ENCODE peak calls at places on chromosomes 13 and 19, in four cellular contexts. M is SK-N-SH, D is GM12878, V is HepG2. I is an unnamed sample.

GRCh38 chr19:49210108-49210900 is 52.7 kb downstream of the TRPM4 start:
- DNase-seq in M (peak; percentile 69), D (no peak), V (no peak), I (peak; percentile 93)

GRCh38 chr19:49786432-49786831 is 19.6 kb downstream of the AP2A1 start:
- DNase-seq in M (no peak), D (no peak), V (no peak), I (peak; percentile 45)

GRCh38 chr19:46416077-46416709 is 2.8 kb upstream of the CCDC8 start:
- DNase-seq in M (peak; percentile 95), D (no peak), V (peak; percentile 59), I (peak; percentile 94)

GRCh38 chr13:33057019-33057785 is 41.0 kb downstream of the KL start:
- DNase-seq in M (peak; percentile 47), D (no peak), V (peak; percentile 29), I (no peak)

GRCh38 chr19:38734426-38735256 is 9.6 kb downstream of the CAPN12 start:
- DNase-seq in M (no peak), D (peak; percentile 25), V (no peak), I (no peak)

GRCh38 chr13:45833663-45834062 is 17.9 kb downstream of the SIAH3 start:
- DNase-seq in M (no peak), D (no peak), V (no peak), I (no peak)

GRCh38 chr19:18317998-18318800 is 4.7 kb downstream of the LSM4 start:
- DNase-seq in M (peak; percentile 85), D (no peak), V (peak; percentile 54), I (peak; percentile 51)

GRCh38 chr19:46384396-46384795 is 29.0 kb downstream of the CCDC8 start:
- DNase-seq in M (no peak), D (no peak), V (no peak), I (no peak)

GRCh38 chr19:14433454-14434156 is 499 bp downstream of the PKN1 start:
- DNase-seq in M (peak; percentile 59), D (no peak), V (no peak), I (no peak)

GRCh38 chr13:58437436-58437835 is 805.9 kb downstream of the PCDH17 start:
- DNase-seq in M (no peak), D (no peak), V (no peak), I (no peak)

GRCh38 chr19:47765522-47766358 is 12.8 kb upstream of the SELENOW start:
- DNase-seq in M (peak; percentile 77), D (no peak), V (peak; percentile 52), I (peak; percentile 60)

GRCh38 chr19:30692517-30692870 is 320.3 kb downstream of the ZNF536 start:
- DNase-seq in M (no peak), D (no peak), V (no peak), I (no peak)

GRCh38 chr13:114099918-114100445 is 32.4 kb downstream of the RASA3 start:
- DNase-seq in M (peak; percentile 59), D (no peak), V (peak; percentile 15), I (no peak)

GRCh38 chr13:80778302-80778701 is 437.4 kb upstream of the SPRY2 start:
- DNase-seq in M (no peak), D (no peak), V (no peak), I (no peak)

GRCh38 chr19:46955114-46955812 is 64.4 kb upstream of the NPAS1 start:
- DNase-seq in M (no peak), D (no peak), V (peak; percentile 27), I (peak; percentile 54)

GRCh38 chr13:63517376-63517775 is 2101.7 kb upstream of the PCDH20 start:
- DNase-seq in M (no peak), D (no peak), V (no peak), I (no peak)

GRCh38 chr19:56667311-56667870 is 4.2 kb downstream of the ZNF835 start:
- DNase-seq in M (no peak), D (no peak), V (no peak), I (no peak)

GRCh38 chr13:85313761-85314503 is 485.3 kb downstream of the SLITRK6 start:
- DNase-seq in M (peak; percentile 24), D (no peak), V (no peak), I (no peak)

GRCh38 chr19:29528350-29528945 is 2.7 kb downstream of the VSTM2B start:
- DNase-seq in M (peak; percentile 94), D (peak; percentile 3), V (peak; percentile 49), I (peak; percentile 77)

GRCh38 chr13:106507560-106508274 is 27.7 kb downstream of the EFNB2 start:
- DNase-seq in M (no peak), D (no peak), V (peak; percentile 1), I (no peak)

GRCh38 chr13:22793598-22794134 is 387.1 kb upstream of the SGCG start:
- DNase-seq in M (no peak), D (no peak), V (peak; percentile 99), I (no peak)

GRCh38 chr13:26920614-26921355 is 160.2 kb upstream of the GPR12 start:
- DNase-seq in M (no peak), D (no peak), V (no peak), I (no peak)

GRCh38 chr19:54041969-54042606 is 21.6 kb downstream of the VSTM1 start:
- DNase-seq in M (no peak), D (no peak), V (no peak), I (peak; percentile 1)

GRCh38 chr13:110478405-110479214 is 82.9 kb downstream of the RAB20 start:
- DNase-seq in M (no peak), D (no peak), V (no peak), I (no peak)

GRCh38 chr19:19866599-19867248 is 1.0 kb downstream of the ZNF253 start:
- DNase-seq in M (peak; percentile 52), D (peak; percentile 15), V (peak; percentile 58), I (peak; percentile 74)

GRCh38 chr19:36838784-36839324 is 667 bp upstream of the ZNF790 start:
- DNase-seq in M (no peak), D (no peak), V (no peak), I (no peak)

GRCh38 chr19:33227242-33227650 is 1.6 kb upstream of the SLC7A10 start:
- DNase-seq in M (no peak), D (no peak), V (peak; percentile 69), I (no peak)

GRCh38 chr19:8334458-8335342 is 8.4 kb downstream of the KANK3 start:
- DNase-seq in M (peak; percentile 86), D (no peak), V (peak; percentile 27), I (peak; percentile 73)

GRCh38 chr19:1237754-1238372 is at the start of gene CBARP:
- DNase-seq in M (peak; percentile 91), D (no peak), V (no peak), I (peak; percentile 79)

GRCh38 chr19:43618921-43619261 is 538 bp downstream of the ZNF428 start:
- DNase-seq in M (peak; percentile 82), D (peak; percentile 30), V (peak; percentile 79), I (peak; percentile 61)

GRCh38 chr19:11191273-11191755 is 6.0 kb downstream of the KANK2 start:
- DNase-seq in M (peak; percentile 71), D (no peak), V (no peak), I (peak; percentile 73)

GRCh38 chr13:46553521-46553885 is 533 bp downstream of the LRCH1 start:
- DNase-seq in M (peak; percentile 60), D (no peak), V (no peak), I (peak; percentile 45)

GRCh38 chr19:50475736-50476223 is 527 bp upstream of the EMC10 start:
- DNase-seq in M (no peak), D (no peak), V (no peak), I (no peak)

GRCh38 chr13:113922412-113923118 is 51.3 kb downstream of the C13orf46 start:
- DNase-seq in M (no peak), D (no peak), V (no peak), I (no peak)

GRCh38 chr13:102770435-102770834 is 3.2 kb downstream of the TEX30 start:
- DNase-seq in M (no peak), D (no peak), V (peak; percentile 87), I (no peak)

GRCh38 chr19:31529121-31529520 is 179.9 kb upstream of the TSHZ3 start:
- DNase-seq in M (no peak), D (no peak), V (no peak), I (no peak)

GRCh38 chr19:10461047-10461949 is 41.0 kb downstream of the PDE4A start:
- DNase-seq in M (peak; percentile 99), D (peak; percentile 60), V (peak; percentile 12), I (peak; percentile 96)

GRCh38 chr19:4343845-4344713 is 717 bp downstream of the MPND start:
- DNase-seq in M (no peak), D (no peak), V (no peak), I (peak; percentile 28)
- TF ChIP-seq REST in M (no peak), D (no peak), V (no peak), I (no peak)

GRCh38 chr13:75271851-75272250 is 210.1 kb downstream of the TBC1D4 start:
- DNase-seq in M (no peak), D (no peak), V (no peak), I (no peak)
- TF ChIP-seq SIN3A in M (no peak), D (no peak), V (no peak), I (no peak)

GRCh38 chr13:65275838-65276630 is 1954.1 kb downstream of the PCDH9 start:
- DNase-seq in M (no peak), D (no peak), V (no peak), I (no peak)
- TF ChIP-seq USF2 in M (no peak), D (no peak), V (no peak), I (no peak)

DNA sequence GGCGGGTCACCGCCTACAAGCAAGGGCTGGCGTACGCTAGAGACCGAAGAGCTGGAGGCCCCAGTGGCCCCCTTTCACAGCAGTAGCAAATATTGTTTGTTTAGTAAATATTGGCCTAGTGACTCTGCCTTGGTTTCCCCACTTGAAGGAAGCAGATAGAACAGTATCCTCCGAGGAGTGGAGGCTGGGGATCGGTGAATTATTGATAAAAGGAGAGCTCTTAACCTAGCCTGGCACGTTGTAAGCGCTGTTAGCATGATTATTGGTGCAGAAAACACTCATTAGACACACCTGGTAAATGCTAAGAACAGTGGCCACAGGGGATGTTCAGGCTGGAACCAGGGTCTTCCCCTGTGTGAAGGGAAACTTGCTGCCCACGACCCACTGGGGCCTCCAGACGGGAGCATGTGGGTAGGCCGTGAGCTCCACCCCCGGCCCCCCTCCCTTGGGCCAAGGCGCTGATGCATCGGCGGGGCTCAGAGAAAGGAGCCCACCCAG is 2.2 kb downstream of the IER2 start:
- DNase-seq in M (no peak), D (no peak), V (no peak), I (no peak)
- TF ChIP-seq REST in M (no peak), D (no peak), V (no peak), I (no peak)

GRCh38 chr13:44243198-44243852 is 130.3 kb upstream of the SERP2 start:
- DNase-seq in M (peak; percentile 28), D (no peak), V (peak; percentile 54), I (peak; percentile 64)
- TF ChIP-seq SIN3A in M (peak; percentile 45), D (no peak), V (no peak), I (no peak)

DNA sequence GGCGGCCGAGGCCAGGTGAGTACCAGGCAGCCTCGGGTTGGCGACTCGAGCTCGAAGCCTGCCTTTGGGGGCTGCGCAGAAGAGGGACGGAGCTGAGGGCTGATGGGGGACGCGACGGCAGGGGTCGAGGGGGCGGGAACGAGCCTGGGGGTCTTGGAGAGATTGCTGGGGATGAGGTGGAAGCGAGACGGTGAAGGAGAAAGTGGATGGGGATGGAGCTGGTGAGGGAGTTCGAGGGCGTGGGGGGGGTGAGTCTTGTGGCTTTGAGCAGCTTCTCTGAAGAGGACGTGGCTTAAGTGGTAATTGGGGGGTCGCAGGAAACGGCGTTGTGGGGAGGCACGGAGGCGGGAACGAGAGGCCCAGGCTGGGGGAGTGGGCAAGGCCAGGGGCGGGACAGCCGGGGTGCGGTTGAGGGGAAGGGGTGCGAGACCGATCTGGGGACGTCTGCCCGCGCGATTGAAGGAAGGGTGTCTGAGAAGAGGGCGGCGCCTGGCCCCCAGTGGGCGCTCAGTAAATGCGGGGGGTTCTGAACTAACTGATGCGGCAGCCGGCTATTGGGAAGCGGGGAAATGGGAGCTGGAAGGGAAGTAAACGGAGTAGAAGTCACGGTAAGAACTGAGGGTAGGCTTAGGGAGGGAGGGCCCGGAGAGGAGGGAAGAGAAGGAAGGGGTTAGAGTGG is 422 bp downstream of the MYO9B start:
- DNase-seq in M (no peak), D (no peak), V (no peak), I (peak; percentile 62)
- TF ChIP-seq USF2 in M (no peak), D (no peak), V (no peak), I (no peak)

I was measured in K562.